ENCODE peak calls at places on chromosomes 2 and 18, in five cellular contexts. One of them, this sample, is unnamed.

GRCh38 chr2:216286616-216287231 is 85.6 kb downstream of the MARCHF4 start:
- DNase-seq in IMR-90: no peak
- DNase-seq in activated CD4-positive, alpha-beta T cell treated with anti-CD3 and anti-CD28 coated beads for 36 hours: no peak
- DNase-seq in NCI-H748 treated with DMSO at 0.1 percent for 48 hours: no peak
- DNase-seq in heart left ventricle: no peak
- DNase-seq in this sample: no peak

GRCh38 chr2:162710282-162710891 is 128.2 kb downstream of the KCNH7 start:
- DNase-seq in IMR-90: no peak
- DNase-seq in NCI-H748 treated with DMSO at 0.1 percent for 48 hours: peak; percentile 75
- DNase-seq in heart left ventricle: no peak
- DNase-seq in activated CD4-positive, alpha-beta T cell treated with anti-CD3 and anti-CD28 coated beads for 36 hours: no peak
- DNase-seq in this sample: no peak

GRCh38 chr18:57241869-57242268 is 95.0 kb downstream of the BOD1L2 start:
- DNase-seq in heart left ventricle: no peak
- DNase-seq in NCI-H748 treated with DMSO at 0.1 percent for 48 hours: no peak
- DNase-seq in activated CD4-positive, alpha-beta T cell treated with anti-CD3 and anti-CD28 coated beads for 36 hours: no peak
- DNase-seq in IMR-90: no peak
- DNase-seq in this sample: no peak

GRCh38 chr2:193816008-193816407 is 1621.3 kb upstream of the TMEFF2 start:
- DNase-seq in IMR-90: no peak
- DNase-seq in activated CD4-positive, alpha-beta T cell treated with anti-CD3 and anti-CD28 coated beads for 36 hours: no peak
- DNase-seq in NCI-H748 treated with DMSO at 0.1 percent for 48 hours: no peak
- DNase-seq in heart left ventricle: no peak
- DNase-seq in this sample: no peak

GRCh38 chr2:121326628-121327027 is 41.6 kb upstream of the TFCP2L1 start:
- DNase-seq in activated CD4-positive, alpha-beta T cell treated with anti-CD3 and anti-CD28 coated beads for 36 hours: no peak
- DNase-seq in IMR-90: no peak
- DNase-seq in NCI-H748 treated with DMSO at 0.1 percent for 48 hours: no peak
- DNase-seq in heart left ventricle: no peak
- DNase-seq in this sample: no peak

GRCh38 chr2:231928901-231929725 is 2.9 kb upstream of the NPPC start:
- DNase-seq in IMR-90: no peak
- DNase-seq in activated CD4-positive, alpha-beta T cell treated with anti-CD3 and anti-CD28 coated beads for 36 hours: no peak
- DNase-seq in heart left ventricle: no peak
- DNase-seq in NCI-H748 treated with DMSO at 0.1 percent for 48 hours: no peak
- DNase-seq in this sample: no peak

GRCh38 chr18:48543228-48543627 is 4.4 kb downstream of the CTIF start:
- DNase-seq in heart left ventricle: no peak
- DNase-seq in NCI-H748 treated with DMSO at 0.1 percent for 48 hours: no peak
- DNase-seq in activated CD4-positive, alpha-beta T cell treated with anti-CD3 and anti-CD28 coated beads for 36 hours: peak; percentile 69
- DNase-seq in IMR-90: no peak
- DNase-seq in this sample: peak; percentile 57

GRCh38 chr18:76256897-76257500 is 238.0 kb downstream of the ZNF516 start:
- DNase-seq in heart left ventricle: no peak
- DNase-seq in NCI-H748 treated with DMSO at 0.1 percent for 48 hours: peak; percentile 37
- DNase-seq in IMR-90: peak; percentile 75
- DNase-seq in activated CD4-positive, alpha-beta T cell treated with anti-CD3 and anti-CD28 coated beads for 36 hours: peak; percentile 24
- DNase-seq in this sample: peak; percentile 41

GRCh38 chr18:57223160-57223870 is 76.4 kb downstream of the BOD1L2 start:
- DNase-seq in activated CD4-positive, alpha-beta T cell treated with anti-CD3 and anti-CD28 coated beads for 36 hours: no peak
- DNase-seq in IMR-90: no peak
- DNase-seq in NCI-H748 treated with DMSO at 0.1 percent for 48 hours: no peak
- DNase-seq in heart left ventricle: no peak
- DNase-seq in this sample: no peak

GRCh38 chr18:52531836-52532235 is 191.8 kb downstream of the DCC start:
- DNase-seq in activated CD4-positive, alpha-beta T cell treated with anti-CD3 and anti-CD28 coated beads for 36 hours: no peak
- DNase-seq in IMR-90: no peak
- DNase-seq in heart left ventricle: no peak
- DNase-seq in NCI-H748 treated with DMSO at 0.1 percent for 48 hours: no peak
- DNase-seq in this sample: no peak

GRCh38 chr18:48819781-48820482 is 130.8 kb downstream of the SMAD7 start:
- DNase-seq in NCI-H748 treated with DMSO at 0.1 percent for 48 hours: no peak
- DNase-seq in activated CD4-positive, alpha-beta T cell treated with anti-CD3 and anti-CD28 coated beads for 36 hours: peak; percentile 3
- DNase-seq in IMR-90: no peak
- DNase-seq in heart left ventricle: no peak
- DNase-seq in this sample: peak; percentile 3

GRCh38 chr2:14301331-14301730 is 331.2 kb upstream of the LRATD1 start:
- DNase-seq in heart left ventricle: no peak
- DNase-seq in NCI-H748 treated with DMSO at 0.1 percent for 48 hours: no peak
- DNase-seq in activated CD4-positive, alpha-beta T cell treated with anti-CD3 and anti-CD28 coated beads for 36 hours: no peak
- DNase-seq in IMR-90: no peak
- DNase-seq in this sample: no peak

GRCh38 chr18:68915066-68915465 is 117.2 kb downstream of the CCDC102B start:
- DNase-seq in heart left ventricle: no peak
- DNase-seq in NCI-H748 treated with DMSO at 0.1 percent for 48 hours: no peak
- DNase-seq in activated CD4-positive, alpha-beta T cell treated with anti-CD3 and anti-CD28 coated beads for 36 hours: no peak
- DNase-seq in IMR-90: no peak
- DNase-seq in this sample: no peak

GRCh38 chr2:201532686-201533304 is 81.3 kb downstream of the STRADB start:
- DNase-seq in NCI-H748 treated with DMSO at 0.1 percent for 48 hours: no peak
- DNase-seq in IMR-90: peak; percentile 93
- DNase-seq in activated CD4-positive, alpha-beta T cell treated with anti-CD3 and anti-CD28 coated beads for 36 hours: peak; percentile 31
- DNase-seq in heart left ventricle: no peak
- DNase-seq in this sample: no peak

GRCh38 chr18:35618703-35619102 is 37.2 kb downstream of the GALNT1 start:
- DNase-seq in activated CD4-positive, alpha-beta T cell treated with anti-CD3 and anti-CD28 coated beads for 36 hours: no peak
- DNase-seq in NCI-H748 treated with DMSO at 0.1 percent for 48 hours: no peak
- DNase-seq in IMR-90: peak; percentile 46
- DNase-seq in heart left ventricle: no peak
- DNase-seq in this sample: no peak

GRCh38 chr2:119233326-119234020 is 9.8 kb downstream of the STEAP3 start:
- DNase-seq in IMR-90: peak; percentile 67
- DNase-seq in activated CD4-positive, alpha-beta T cell treated with anti-CD3 and anti-CD28 coated beads for 36 hours: no peak
- DNase-seq in heart left ventricle: no peak
- DNase-seq in NCI-H748 treated with DMSO at 0.1 percent for 48 hours: no peak
- DNase-seq in this sample: no peak

GRCh38 chr2:15460112-15460620 is 101.0 kb downstream of the NBAS start:
- DNase-seq in heart left ventricle: no peak
- DNase-seq in IMR-90: no peak
- DNase-seq in activated CD4-positive, alpha-beta T cell treated with anti-CD3 and anti-CD28 coated beads for 36 hours: no peak
- DNase-seq in NCI-H748 treated with DMSO at 0.1 percent for 48 hours: no peak
- DNase-seq in this sample: no peak

GRCh38 chr2:25286025-25286400 is 55.7 kb downstream of the DNMT3A start:
- DNase-seq in IMR-90: no peak
- DNase-seq in heart left ventricle: no peak
- DNase-seq in NCI-H748 treated with DMSO at 0.1 percent for 48 hours: no peak
- DNase-seq in activated CD4-positive, alpha-beta T cell treated with anti-CD3 and anti-CD28 coated beads for 36 hours: peak; percentile 82
- DNase-seq in this sample: no peak

GRCh38 chr18:58212274-58212673 is 168.2 kb downstream of the NEDD4L start:
- DNase-seq in heart left ventricle: no peak
- DNase-seq in activated CD4-positive, alpha-beta T cell treated with anti-CD3 and anti-CD28 coated beads for 36 hours: no peak
- DNase-seq in IMR-90: no peak
- DNase-seq in NCI-H748 treated with DMSO at 0.1 percent for 48 hours: no peak
- DNase-seq in this sample: no peak

GRCh38 chr18:59612461-59612860 is 84.8 kb downstream of the CCBE1 start:
- DNase-seq in NCI-H748 treated with DMSO at 0.1 percent for 48 hours: no peak
- DNase-seq in activated CD4-positive, alpha-beta T cell treated with anti-CD3 and anti-CD28 coated beads for 36 hours: no peak
- DNase-seq in heart left ventricle: no peak
- DNase-seq in IMR-90: peak; percentile 24
- DNase-seq in this sample: no peak

GRCh38 chr18:39942702-39943101 is 2012.3 kb upstream of the PIK3C3 start:
- DNase-seq in IMR-90: no peak
- DNase-seq in NCI-H748 treated with DMSO at 0.1 percent for 48 hours: no peak
- DNase-seq in activated CD4-positive, alpha-beta T cell treated with anti-CD3 and anti-CD28 coated beads for 36 hours: no peak
- DNase-seq in heart left ventricle: no peak
- DNase-seq in this sample: no peak

GRCh38 chr2:144162652-144163051 is 357.3 kb downstream of the ZEB2 start:
- DNase-seq in activated CD4-positive, alpha-beta T cell treated with anti-CD3 and anti-CD28 coated beads for 36 hours: peak; percentile 63
- DNase-seq in heart left ventricle: no peak
- DNase-seq in NCI-H748 treated with DMSO at 0.1 percent for 48 hours: peak; percentile 17
- DNase-seq in IMR-90: no peak
- DNase-seq in this sample: peak; percentile 61

GRCh38 chr2:1715184-1716012 is 28.9 kb downstream of the PXDN start:
- DNase-seq in heart left ventricle: no peak
- DNase-seq in IMR-90: no peak
- DNase-seq in NCI-H748 treated with DMSO at 0.1 percent for 48 hours: no peak
- DNase-seq in activated CD4-positive, alpha-beta T cell treated with anti-CD3 and anti-CD28 coated beads for 36 hours: no peak
- DNase-seq in this sample: no peak

This sample was measured in WTC11.